ENCODE peak calls at places on chromosomes 5 and 9, in seven cellular contexts. E is ovary; Q is effector memory CD4-positive, alpha-beta T cell; A is tibial artery; J is psoas muscle; B is uterus; K is brain microvascular endothelial cell. Z is an unnamed sample.
A peak's percentile ranks its signal among the peaks of the same experiment; 100 is the strongest.

GRCh38 chr5:80238778-80239679 is 16.8 kb downstream of the SERINC5 start:
- DNase-seq in E (peak; percentile 73), Q (no peak), A (peak; percentile 68), J (peak; percentile 83), B (peak; percentile 50), K (peak; percentile 51), Z (peak; percentile 76)

GRCh38 chr9:98002808-98003207 is 19.7 kb downstream of the ANP32B start:
- DNase-seq in E (no peak), Q (no peak), A (no peak), J (no peak), B (no peak), K (no peak), Z (no peak)

GRCh38 chr5:122965111-122965510 is 71.4 kb downstream of the PPIC start:
- DNase-seq in E (no peak), Q (no peak), A (no peak), J (no peak), B (no peak), K (no peak), Z (no peak)

GRCh38 chr5:169717298-169717697 is 80.2 kb downstream of the DOCK2 start:
- DNase-seq in E (no peak), Q (no peak), A (no peak), J (no peak), B (no peak), K (no peak), Z (no peak)

GRCh38 chr5:151130922-151131891 is 26.4 kb downstream of the ANXA6 start:
- DNase-seq in E (no peak), Q (no peak), A (no peak), J (no peak), B (no peak), K (no peak), Z (no peak)

GRCh38 chr9:105608685-105609598 is 51.0 kb downstream of the FKTN start:
- DNase-seq in E (no peak), Q (no peak), A (no peak), J (no peak), B (no peak), K (peak; percentile 11), Z (no peak)

GRCh38 chr9:106920091-106920490 is 57.1 kb downstream of the ZNF462 start:
- DNase-seq in E (no peak), Q (no peak), A (no peak), J (no peak), B (no peak), K (no peak), Z (no peak)

GRCh38 chr9:761155-761792 is 80.2 kb upstream of the DMRT1 start:
- DNase-seq in E (no peak), Q (no peak), A (no peak), J (no peak), B (no peak), K (peak; percentile 34), Z (no peak)

GRCh38 chr9:127119319-127119709 is 3.1 kb downstream of the ANGPTL2 start:
- DNase-seq in E (no peak), Q (no peak), A (no peak), J (no peak), B (no peak), K (no peak), Z (no peak)

GRCh38 chr9:106420511-106420944 is 442.4 kb upstream of the ZNF462 start:
- DNase-seq in E (no peak), Q (no peak), A (no peak), J (no peak), B (no peak), K (peak; percentile 7), Z (no peak)

GRCh38 chr5:136016945-136017530 is 11.8 kb upstream of the TGFBI start:
- DNase-seq in E (no peak), Q (no peak), A (no peak), J (no peak), B (no peak), K (peak; percentile 79), Z (no peak)

GRCh38 chr5:83145882-83146331 is 68.6 kb downstream of the XRCC4 start:
- DNase-seq in E (no peak), Q (no peak), A (no peak), J (no peak), B (no peak), K (no peak), Z (no peak)

GRCh38 chr9:114291886-114292590 is 30.9 kb upstream of the ORM1 start:
- DNase-seq in E (peak; percentile 14), Q (no peak), A (peak; percentile 40), J (peak; percentile 12), B (peak; percentile 9), K (no peak), Z (no peak)

GRCh38 chr5:71790433-71790832 is 71.4 kb downstream of the CARTPT start:
- DNase-seq in E (no peak), Q (no peak), A (no peak), J (no peak), B (no peak), K (no peak), Z (no peak)

GRCh38 chr5:155475318-155475717 is 461.8 kb downstream of the KIF4B start:
- DNase-seq in E (no peak), Q (no peak), A (no peak), J (no peak), B (no peak), K (no peak), Z (no peak)

GRCh38 chr5:67520161-67520886 is 323.7 kb upstream of the CD180 start:
- DNase-seq in E (no peak), Q (no peak), A (no peak), J (no peak), B (no peak), K (no peak), Z (no peak)

GRCh38 chr5:9455826-9456434 is 89.9 kb downstream of the SEMA5A start:
- DNase-seq in E (no peak), Q (no peak), A (no peak), J (no peak), B (no peak), K (no peak), Z (no peak)

GRCh38 chr5:154714271-154714986 is 40.7 kb upstream of the LARP1 start:
- DNase-seq in E (no peak), Q (no peak), A (no peak), J (no peak), B (no peak), K (peak; percentile 37), Z (no peak)

DNA sequence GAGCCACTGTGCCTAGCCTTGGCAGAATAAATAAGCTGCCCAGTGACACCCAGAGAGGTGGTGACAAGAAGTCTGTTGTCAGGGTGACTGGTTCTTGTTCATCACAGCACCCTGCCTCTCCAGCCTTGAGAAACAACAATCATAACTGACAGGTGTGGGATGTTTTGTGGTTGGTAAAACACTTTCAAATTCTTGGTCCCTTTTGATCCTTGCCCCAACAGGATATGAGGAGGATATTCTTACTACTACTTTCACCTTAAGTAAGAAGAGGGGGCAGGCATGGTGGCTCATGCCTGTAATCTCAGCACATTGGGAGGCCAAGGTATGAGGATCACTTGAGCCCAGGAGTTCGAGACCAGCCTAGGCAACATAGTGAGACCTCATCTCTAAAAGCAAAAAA is 14.2 kb upstream of the FRRS1L start:
- DNase-seq in E (no peak), Q (no peak), A (no peak), J (no peak), B (no peak), K (no peak), Z (no peak)
- H3K27ac ChIP-seq in E (no peak overlapping the region), Q (no peak overlapping the region), A (no peak overlapping the region), J (no peak overlapping the region), B (no peak overlapping the region), K (no peak overlapping the region), Z (no peak overlapping the region)

GRCh38 chr9:21096901-21097255 is 19.1 kb upstream of the IFNB1 start:
- DNase-seq in E (no peak), Q (no peak), A (no peak), J (no peak), B (no peak), K (no peak), Z (no peak)
- H3K27ac ChIP-seq in E (peak overlapping the region; percentile 45), Q (peak overlapping the region; percentile 33), A (peak overlapping the region; percentile 54), J (peak overlapping the region; percentile 69), B (peak overlapping the region; percentile 71), K (no peak overlapping the region), Z (no peak overlapping the region)

GRCh38 chr5:168300377-168301182 is 9.1 kb downstream of the WWC1 start:
- DNase-seq in E (no peak), Q (no peak), A (no peak), J (no peak), B (no peak), K (no peak), Z (no peak)

GRCh38 chr5:168303398-168304020 is 12.1 kb downstream of the WWC1 start:
- DNase-seq in E (no peak), Q (no peak), A (no peak), J (no peak), B (no peak), K (no peak), Z (no peak)

GRCh38 chr5:168302785-168303184 is 11.3 kb downstream of the WWC1 start:
- DNase-seq in E (no peak), Q (no peak), A (no peak), J (no peak), B (no peak), K (no peak), Z (no peak)

GRCh38 chr5:168299372-168299771 is 7.9 kb downstream of the WWC1 start:
- DNase-seq in E (no peak), Q (no peak), A (no peak), J (no peak), B (no peak), K (no peak), Z (no peak)

DNA sequence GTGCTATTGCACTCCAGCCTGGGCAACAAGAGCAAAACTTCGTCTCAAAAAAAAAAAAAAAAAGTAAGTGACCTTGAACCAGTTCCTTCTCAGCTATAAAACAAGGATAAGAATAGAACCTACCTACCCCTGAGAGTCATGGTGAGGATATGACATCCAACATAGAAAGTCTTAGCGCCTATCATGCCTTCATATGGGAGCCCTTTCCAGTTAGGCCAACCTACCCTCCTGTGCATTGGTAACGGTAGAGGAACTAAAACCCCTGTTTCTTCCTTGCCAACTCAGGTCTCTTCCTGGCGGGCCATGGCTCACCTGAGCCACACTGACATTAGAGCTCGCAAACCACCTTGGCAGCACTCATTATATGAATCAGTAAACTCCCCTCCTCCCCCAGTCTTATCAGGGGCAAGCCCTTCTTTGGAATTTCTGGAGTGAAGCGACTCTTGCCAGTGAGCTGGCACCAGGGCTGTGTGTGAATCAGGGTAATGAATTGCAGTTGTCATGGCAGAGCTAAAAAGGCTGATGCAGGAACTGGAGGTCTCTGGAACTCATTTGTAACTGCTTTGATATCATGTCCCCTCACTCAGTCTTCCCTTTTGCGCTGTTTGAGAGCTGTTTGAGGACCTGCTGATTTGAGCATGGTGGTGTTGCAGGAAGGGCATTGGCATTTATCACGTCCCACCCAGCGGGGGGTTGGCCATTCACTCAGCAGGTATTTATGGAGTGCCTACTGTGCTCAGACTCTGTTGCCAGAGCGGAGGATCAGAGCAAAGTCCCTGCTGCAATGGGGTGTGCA is 10.3 kb downstream of the WWC1 start:
- DNase-seq in E (no peak), Q (no peak), A (no peak), J (no peak), B (no peak), K (no peak), Z (peak; percentile 17)
- H3K27ac ChIP-seq in E (no peak overlapping the region), Q (no peak overlapping the region), A (no peak overlapping the region), J (no peak overlapping the region), B (no peak overlapping the region), K (no peak overlapping the region), Z (no peak overlapping the region)

DNA sequence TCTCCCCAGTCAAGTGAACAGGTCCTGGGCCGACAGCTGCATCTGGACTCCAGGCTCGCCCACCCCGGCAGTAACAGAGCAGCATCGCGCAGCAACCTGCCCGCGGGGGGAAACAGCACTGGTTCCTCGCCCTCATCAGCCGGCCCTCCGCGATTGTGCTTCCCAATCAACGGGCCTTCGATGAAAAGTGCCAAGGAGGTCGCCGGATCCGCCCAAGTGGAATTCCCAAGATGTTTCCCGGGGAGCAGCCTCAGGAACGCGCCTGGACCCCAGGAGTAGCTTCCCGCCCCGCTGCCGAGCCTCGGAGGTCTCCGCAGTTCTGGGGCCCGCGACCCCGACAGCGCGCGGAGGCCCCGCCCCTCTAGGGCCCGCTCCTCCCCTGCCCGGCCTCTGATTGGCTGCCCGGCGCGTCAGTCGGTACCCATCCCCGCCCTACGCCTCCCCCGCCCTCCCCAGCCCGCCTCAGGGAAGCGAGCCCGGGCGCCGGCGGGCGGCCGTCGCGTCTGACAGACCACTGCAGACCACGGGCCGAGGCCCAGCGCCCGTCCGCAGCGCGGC is at the start of gene OTULINL:
- DNase-seq in E (peak; percentile 93), Q (peak; percentile 76), A (peak; percentile 87), J (peak; percentile 91), B (peak; percentile 87), K (peak; percentile 57), Z (peak; percentile 63)
- H3K27ac ChIP-seq in E (peak within 1 kb of the TSS; percentile 50), Q (peak within 1 kb of the TSS; percentile 84), A (peak within 1 kb of the TSS; percentile 42), J (no peak within 1 kb of the TSS), B (peak within 1 kb of the TSS; percentile 48), K (no peak within 1 kb of the TSS), Z (no peak within 1 kb of the TSS)